ENCODE peak calls at places on chromosomes 16 and 17, in six cellular contexts. One of them, this sample, is unnamed.

GRCh38 chr16:29710227-29711219 is 31.5 kb downstream of the QPRT start:
- DNase-seq in activated T-cell treated with anti-CD3 and anti-CD28 coated beads for 1 hour: no peak
- DNase-seq in amygdala: peak
- DNase-seq in adrenal gland: no peak
- DNase-seq in hypothalamus: no peak
- DNase-seq in GM13977: no peak
- DNase-seq in this sample: no peak

GRCh38 chr17:43572368-43572980 is 26.3 kb upstream of the ETV4 start:
- DNase-seq in activated T-cell treated with anti-CD3 and anti-CD28 coated beads for 1 hour: no peak
- DNase-seq in amygdala: no peak
- DNase-seq in adrenal gland: no peak
- DNase-seq in hypothalamus: no peak
- DNase-seq in GM13977: no peak
- DNase-seq in this sample: no peak

GRCh38 chr16:24070851-24071250 is 185.3 kb upstream of the CACNG3 start:
- DNase-seq in activated T-cell treated with anti-CD3 and anti-CD28 coated beads for 1 hour: no peak
- DNase-seq in amygdala: no peak
- DNase-seq in adrenal gland: peak
- DNase-seq in hypothalamus: no peak
- DNase-seq in GM13977: peak
- DNase-seq in this sample: peak

GRCh38 chr17:39751637-39752036 is 13.9 kb downstream of the GRB7 start:
- DNase-seq in activated T-cell treated with anti-CD3 and anti-CD28 coated beads for 1 hour: no peak
- DNase-seq in amygdala: no peak
- DNase-seq in adrenal gland: no peak
- DNase-seq in hypothalamus: no peak
- DNase-seq in GM13977: no peak
- DNase-seq in this sample: no peak

GRCh38 chr16:46747777-46748651 is at the start of gene MYLK3:
- DNase-seq in activated T-cell treated with anti-CD3 and anti-CD28 coated beads for 1 hour: no peak
- DNase-seq in amygdala: no peak
- DNase-seq in adrenal gland: no peak
- DNase-seq in hypothalamus: no peak
- DNase-seq in GM13977: no peak
- DNase-seq in this sample: no peak

GRCh38 chr17:51419476-51419875 is 159.1 kb downstream of the UTP18 start:
- DNase-seq in activated T-cell treated with anti-CD3 and anti-CD28 coated beads for 1 hour: no peak
- DNase-seq in amygdala: no peak
- DNase-seq in adrenal gland: no peak
- DNase-seq in hypothalamus: no peak
- DNase-seq in GM13977: no peak
- DNase-seq in this sample: no peak

GRCh38 chr16:59192551-59193199 is 458.6 kb upstream of the GOT2 start:
- DNase-seq in activated T-cell treated with anti-CD3 and anti-CD28 coated beads for 1 hour: no peak
- DNase-seq in amygdala: no peak
- DNase-seq in adrenal gland: peak
- DNase-seq in hypothalamus: no peak
- DNase-seq in GM13977: peak
- DNase-seq in this sample: no peak

GRCh38 chr17:81537343-81537855 is 9.2 kb downstream of the FSCN2 start:
- DNase-seq in activated T-cell treated with anti-CD3 and anti-CD28 coated beads for 1 hour: peak
- DNase-seq in amygdala: no peak
- DNase-seq in adrenal gland: peak
- DNase-seq in hypothalamus: no peak
- DNase-seq in GM13977: peak
- DNase-seq in this sample: no peak

GRCh38 chr16:19980866-19981265 is 92.8 kb downstream of the GPR139 start:
- DNase-seq in activated T-cell treated with anti-CD3 and anti-CD28 coated beads for 1 hour: no peak
- DNase-seq in amygdala: no peak
- DNase-seq in adrenal gland: no peak
- DNase-seq in hypothalamus: no peak
- DNase-seq in GM13977: peak
- DNase-seq in this sample: no peak

GRCh38 chr17:61532818-61533217 is 58.2 kb downstream of the NACA2 start:
- DNase-seq in activated T-cell treated with anti-CD3 and anti-CD28 coated beads for 1 hour: no peak
- DNase-seq in amygdala: no peak
- DNase-seq in adrenal gland: no peak
- DNase-seq in hypothalamus: no peak
- DNase-seq in GM13977: no peak
- DNase-seq in this sample: no peak

GRCh38 chr16:9123871-9124270 is 32.4 kb downstream of the HAPSTR1 start:
- DNase-seq in activated T-cell treated with anti-CD3 and anti-CD28 coated beads for 1 hour: no peak
- DNase-seq in amygdala: no peak
- DNase-seq in adrenal gland: peak
- DNase-seq in hypothalamus: no peak
- DNase-seq in GM13977: no peak
- DNase-seq in this sample: no peak

GRCh38 chr17:10036511-10037061 is 131.5 kb upstream of the RCVRN start:
- DNase-seq in activated T-cell treated with anti-CD3 and anti-CD28 coated beads for 1 hour: no peak
- DNase-seq in amygdala: peak
- DNase-seq in adrenal gland: peak
- DNase-seq in hypothalamus: peak
- DNase-seq in GM13977: no peak
- DNase-seq in this sample: peak

This sample was measured in frontal cortex.